ENCODE peak calls at places on chromosomes 7 and 10, in five cellular contexts. One of them, this sample, is unnamed.
A peak's percentile ranks its signal among the peaks of the same experiment; 100 is the strongest.

GRCh38 chr10:76432274-76433012 is 1001.0 kb downstream of the LRMDA start:
- DNase-seq in SK-N-SH: peak; percentile 18
- DNase-seq in HCT116: no peak
- DNase-seq in GM23248: peak; percentile 87
- DNase-seq in MM.1S: no peak
- DNase-seq in this sample: no peak

GRCh38 chr10:22341190-22341935 is 3.9 kb upstream of the SPAG6 start:
- DNase-seq in SK-N-SH: peak; percentile 79
- DNase-seq in HCT116: no peak
- DNase-seq in GM23248: peak; percentile 69
- DNase-seq in MM.1S: no peak
- DNase-seq in this sample: no peak

GRCh38 chr10:123472606-123473005 is 193.5 kb upstream of the GPR26 start:
- DNase-seq in SK-N-SH: peak; percentile 38
- DNase-seq in HCT116: no peak
- DNase-seq in GM23248: no peak
- DNase-seq in MM.1S: no peak
- DNase-seq in this sample: no peak

GRCh38 chr10:113425596-113425995 is 127.3 kb upstream of the HABP2 start:
- DNase-seq in SK-N-SH: no peak
- DNase-seq in HCT116: no peak
- DNase-seq in GM23248: no peak
- DNase-seq in MM.1S: no peak
- DNase-seq in this sample: no peak

GRCh38 chr10:20302033-20302432 is 485.8 kb downstream of the PLXDC2 start:
- DNase-seq in SK-N-SH: no peak
- DNase-seq in HCT116: no peak
- DNase-seq in GM23248: no peak
- DNase-seq in MM.1S: no peak
- DNase-seq in this sample: no peak

GRCh38 chr7:71784180-71784579 is 628.0 kb downstream of the CALN1 start:
- DNase-seq in SK-N-SH: no peak
- DNase-seq in HCT116: no peak
- DNase-seq in GM23248: no peak
- DNase-seq in MM.1S: no peak
- DNase-seq in this sample: no peak

GRCh38 chr10:22183771-22184466 is 33.9 kb downstream of the EBLN1 start:
- DNase-seq in SK-N-SH: no peak
- DNase-seq in HCT116: no peak
- DNase-seq in GM23248: peak; percentile 6
- DNase-seq in MM.1S: no peak
- DNase-seq in this sample: no peak

GRCh38 chr7:93016681-93017349 is 101.0 kb downstream of the SAMD9 start:
- DNase-seq in SK-N-SH: no peak
- DNase-seq in HCT116: no peak
- DNase-seq in GM23248: no peak
- DNase-seq in MM.1S: no peak
- DNase-seq in this sample: no peak

GRCh38 chr10:116125180-116125579 is 147.8 kb downstream of the GFRA1 start:
- DNase-seq in SK-N-SH: no peak
- DNase-seq in HCT116: no peak
- DNase-seq in GM23248: no peak
- DNase-seq in MM.1S: no peak
- DNase-seq in this sample: no peak

GRCh38 chr10:80739328-80739727 is 201.6 kb downstream of the SH2D4B start:
- DNase-seq in SK-N-SH: no peak
- DNase-seq in HCT116: no peak
- DNase-seq in GM23248: no peak
- DNase-seq in MM.1S: no peak
- DNase-seq in this sample: no peak

GRCh38 chr10:43322769-43323168 is 48.7 kb upstream of the FXYD4 start:
- DNase-seq in SK-N-SH: peak; percentile 96
- DNase-seq in HCT116: no peak
- DNase-seq in GM23248: peak; percentile 50
- DNase-seq in MM.1S: peak; percentile 72
- DNase-seq in this sample: peak; percentile 93

GRCh38 chr7:128405345-128406146 is 4.2 kb downstream of the IMPDH1 start:
- DNase-seq in SK-N-SH: peak; percentile 95
- DNase-seq in HCT116: no peak
- DNase-seq in GM23248: peak; percentile 75
- DNase-seq in MM.1S: peak; percentile 75
- DNase-seq in this sample: peak; percentile 86

GRCh38 chr10:27319752-27320561 is 79.4 kb upstream of the ACBD5 start:
- DNase-seq in SK-N-SH: peak; percentile 23
- DNase-seq in HCT116: no peak
- DNase-seq in GM23248: peak; percentile 56
- DNase-seq in MM.1S: no peak
- DNase-seq in this sample: no peak

GRCh38 chr7:108528183-108528712 is 2.3 kb upstream of the PNPLA8 start:
- DNase-seq in SK-N-SH: no peak
- DNase-seq in HCT116: peak; percentile 12
- DNase-seq in GM23248: no peak
- DNase-seq in MM.1S: no peak
- DNase-seq in this sample: no peak

GRCh38 chr10:110865184-110865803 is 6.4 kb upstream of the PDCD4 start:
- DNase-seq in SK-N-SH: no peak
- DNase-seq in HCT116: no peak
- DNase-seq in GM23248: peak; percentile 88
- DNase-seq in MM.1S: no peak
- DNase-seq in this sample: no peak

GRCh38 chr7:485188-486081 is 34.2 kb downstream of the PDGFA start:
- DNase-seq in SK-N-SH: no peak
- DNase-seq in HCT116: no peak
- DNase-seq in GM23248: peak; percentile 29
- DNase-seq in MM.1S: no peak
- DNase-seq in this sample: no peak

GRCh38 chr7:99120503-99120902 is 23.4 kb downstream of the SMURF1 start:
- DNase-seq in SK-N-SH: no peak
- DNase-seq in HCT116: no peak
- DNase-seq in GM23248: peak; percentile 73
- DNase-seq in MM.1S: no peak
- DNase-seq in this sample: no peak

GRCh38 chr7:99729501-99730261 is 5.3 kb downstream of the CYP3A7 start:
- DNase-seq in SK-N-SH: no peak
- DNase-seq in HCT116: no peak
- DNase-seq in GM23248: peak; percentile 45
- DNase-seq in MM.1S: no peak
- DNase-seq in this sample: no peak

GRCh38 chr7:159109092-159110035 is 35.3 kb downstream of the VIPR2 start:
- DNase-seq in SK-N-SH: no peak
- DNase-seq in HCT116: no peak
- DNase-seq in GM23248: no peak
- DNase-seq in MM.1S: peak; percentile 18
- DNase-seq in this sample: no peak

GRCh38 chr7:82443801-82444219 is 233 bp upstream of the CACNA2D1 start:
- DNase-seq in SK-N-SH: peak; percentile 97
- DNase-seq in HCT116: no peak
- DNase-seq in GM23248: peak; percentile 92
- DNase-seq in MM.1S: peak; percentile 50
- DNase-seq in this sample: no peak

GRCh38 chr7:64872351-64872750 is 30.7 kb upstream of the ZNF273 start:
- DNase-seq in SK-N-SH: no peak
- DNase-seq in HCT116: no peak
- DNase-seq in GM23248: no peak
- DNase-seq in MM.1S: no peak
- DNase-seq in this sample: no peak

GRCh38 chr10:114825513-114826253 is 4.1 kb downstream of the FHIP2A start:
- DNase-seq in SK-N-SH: no peak
- DNase-seq in HCT116: no peak
- DNase-seq in GM23248: peak; percentile 84
- DNase-seq in MM.1S: no peak
- DNase-seq in this sample: peak; percentile 53

GRCh38 chr10:100807241-100808050 is 62.1 kb downstream of the PAX2 start:
- DNase-seq in SK-N-SH: no peak
- DNase-seq in HCT116: no peak
- DNase-seq in GM23248: no peak
- DNase-seq in MM.1S: no peak
- DNase-seq in this sample: no peak

GRCh38 chr10:90930070-90930837 is 9.4 kb upstream of the ANKRD1 start:
- DNase-seq in SK-N-SH: no peak
- DNase-seq in HCT116: no peak
- DNase-seq in GM23248: peak; percentile 67
- DNase-seq in MM.1S: no peak
- DNase-seq in this sample: no peak

GRCh38 chr7:93043393-93043985 is 74.3 kb downstream of the SAMD9 start:
- DNase-seq in SK-N-SH: peak; percentile 80
- DNase-seq in HCT116: peak; percentile 32
- DNase-seq in GM23248: peak; percentile 95
- DNase-seq in MM.1S: no peak
- DNase-seq in this sample: no peak

GRCh38 chr7:137825489-137825888 is 21.3 kb downstream of the DGKI start:
- DNase-seq in SK-N-SH: no peak
- DNase-seq in HCT116: no peak
- DNase-seq in GM23248: no peak
- DNase-seq in MM.1S: no peak
- DNase-seq in this sample: no peak

GRCh38 chr10:61899997-61900828 is 1.3 kb upstream of the ARID5B start:
- DNase-seq in SK-N-SH: peak; percentile 72
- DNase-seq in HCT116: no peak
- DNase-seq in GM23248: peak; percentile 87
- DNase-seq in MM.1S: peak; percentile 86
- DNase-seq in this sample: peak; percentile 93

GRCh38 chr7:120582916-120583315 is 275.0 kb downstream of the TSPAN12 start:
- DNase-seq in SK-N-SH: no peak
- DNase-seq in HCT116: no peak
- DNase-seq in GM23248: peak; percentile 7
- DNase-seq in MM.1S: no peak
- DNase-seq in this sample: no peak

GRCh38 chr7:38822556-38822955 is 86.4 kb downstream of the VPS41 start:
- DNase-seq in SK-N-SH: no peak
- DNase-seq in HCT116: no peak
- DNase-seq in GM23248: peak; percentile 4
- DNase-seq in MM.1S: no peak
- DNase-seq in this sample: no peak

GRCh38 chr10:73648252-73648651 is 7.0 kb upstream of the MYOZ1 start:
- DNase-seq in SK-N-SH: peak; percentile 70
- DNase-seq in HCT116: no peak
- DNase-seq in GM23248: peak; percentile 55
- DNase-seq in MM.1S: no peak
- DNase-seq in this sample: peak; percentile 38

GRCh38 chr7:44103941-44104879 is at the start of gene AEBP1:
- DNase-seq in SK-N-SH: peak; percentile 96
- DNase-seq in HCT116: no peak
- DNase-seq in GM23248: peak; percentile 65
- DNase-seq in MM.1S: no peak
- DNase-seq in this sample: no peak

GRCh38 chr7:1348836-1349335 is 110.4 kb downstream of the MICALL2 start:
- DNase-seq in SK-N-SH: no peak
- DNase-seq in HCT116: no peak
- DNase-seq in GM23248: no peak
- DNase-seq in MM.1S: no peak
- DNase-seq in this sample: no peak

GRCh38 chr10:42953684-42954674 is 122.9 kb upstream of the RET start:
- DNase-seq in SK-N-SH: no peak
- DNase-seq in HCT116: no peak
- DNase-seq in GM23248: no peak
- DNase-seq in MM.1S: no peak
- DNase-seq in this sample: no peak

GRCh38 chr7:135100856-135101255 is 47.0 kb upstream of the TMEM140 start:
- DNase-seq in SK-N-SH: no peak
- DNase-seq in HCT116: no peak
- DNase-seq in GM23248: peak; percentile 4
- DNase-seq in MM.1S: no peak
- DNase-seq in this sample: no peak

GRCh38 chr7:26792573-26792972 is 71.8 kb downstream of the SKAP2 start:
- DNase-seq in SK-N-SH: no peak
- DNase-seq in HCT116: no peak
- DNase-seq in GM23248: no peak
- DNase-seq in MM.1S: no peak
- DNase-seq in this sample: no peak

GRCh38 chr10:74967850-74968620 is 141.6 kb downstream of the KAT6B start:
- DNase-seq in SK-N-SH: no peak
- DNase-seq in HCT116: no peak
- DNase-seq in GM23248: no peak
- DNase-seq in MM.1S: peak; percentile 64
- DNase-seq in this sample: no peak

GRCh38 chr7:119197872-119198527 is 973.5 kb downstream of the ANKRD7 start:
- DNase-seq in SK-N-SH: peak; percentile 36
- DNase-seq in HCT116: peak; percentile 29
- DNase-seq in GM23248: peak; percentile 72
- DNase-seq in MM.1S: peak; percentile 76
- DNase-seq in this sample: peak; percentile 78

GRCh38 chr7:2709553-2710165 is 21.7 kb downstream of the AMZ1 start:
- DNase-seq in SK-N-SH: peak; percentile 62
- DNase-seq in HCT116: peak; percentile 26
- DNase-seq in GM23248: peak; percentile 73
- DNase-seq in MM.1S: peak; percentile 94
- DNase-seq in this sample: peak; percentile 91

GRCh38 chr10:18880530-18880929 is 168.1 kb upstream of the MALRD1 start:
- DNase-seq in SK-N-SH: no peak
- DNase-seq in HCT116: no peak
- DNase-seq in GM23248: no peak
- DNase-seq in MM.1S: no peak
- DNase-seq in this sample: no peak

DNA sequence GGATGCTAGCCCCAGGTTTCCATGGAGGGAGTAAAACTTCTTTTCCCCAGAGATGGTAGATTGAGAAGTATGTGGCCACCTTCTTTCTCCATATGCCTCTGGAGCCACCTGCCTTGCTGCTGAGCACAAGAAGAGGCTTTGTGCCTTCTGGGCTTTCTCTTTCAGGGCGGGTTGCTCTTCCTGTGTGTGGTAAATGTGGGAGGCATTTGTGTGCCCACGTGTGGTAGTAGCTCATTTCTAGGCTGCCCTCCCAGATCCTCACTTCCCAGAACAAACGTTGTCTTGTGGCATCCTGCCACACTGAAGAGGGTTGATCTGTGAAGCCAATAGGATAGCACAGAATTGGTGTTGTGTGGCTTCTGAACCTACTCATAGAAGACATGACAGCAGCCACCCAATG is 342.0 kb upstream of the PODXL start:
- DNase-seq in SK-N-SH: no peak
- DNase-seq in HCT116: no peak
- DNase-seq in GM23248: peak; percentile 66
- DNase-seq in MM.1S: no peak
- DNase-seq in this sample: no peak
- H3K9me2 ChIP-seq in SK-N-SH: no peaks in the 10 kb centered on the region
- H3K9me2 ChIP-seq in HCT116: no peaks in the 10 kb centered on the region
- H3K9me2 ChIP-seq in GM23248: no peaks in the 10 kb centered on the region
- H3K9me2 ChIP-seq in MM.1S: no peaks in the 10 kb centered on the region
- H3K9me2 ChIP-seq in this sample: no peaks in the 10 kb centered on the region

GRCh38 chr10:4294996-4295792 is 510.2 kb upstream of the KLF6 start:
- DNase-seq in SK-N-SH: no peak
- DNase-seq in HCT116: no peak
- DNase-seq in GM23248: no peak
- DNase-seq in MM.1S: no peak
- DNase-seq in this sample: no peak
- H3K9ac ChIP-seq in SK-N-SH: no peak overlapping the region
- H3K9ac ChIP-seq in HCT116: no peak overlapping the region
- H3K9ac ChIP-seq in GM23248: no peak overlapping the region
- H3K9ac ChIP-seq in MM.1S: no peak overlapping the region
- H3K9ac ChIP-seq in this sample: no peak overlapping the region

GRCh38 chr10:12081879-12082560 is 13.3 kb downstream of the DHTKD1 start:
- DNase-seq in SK-N-SH: no peak
- DNase-seq in HCT116: no peak
- DNase-seq in GM23248: peak; percentile 61
- DNase-seq in MM.1S: no peak
- DNase-seq in this sample: no peak
- H3K9me2 ChIP-seq in SK-N-SH: no peaks in the 10 kb centered on the region
- H3K9me2 ChIP-seq in HCT116: no peaks in the 10 kb centered on the region
- H3K9me2 ChIP-seq in GM23248: no peaks in the 10 kb centered on the region
- H3K9me2 ChIP-seq in MM.1S: no peaks in the 10 kb centered on the region
- H3K9me2 ChIP-seq in this sample: no peaks in the 10 kb centered on the region

GRCh38 chr7:55119571-55119970 is 100.8 kb downstream of the EGFR start:
- DNase-seq in SK-N-SH: no peak
- DNase-seq in HCT116: no peak
- DNase-seq in GM23248: no peak
- DNase-seq in MM.1S: no peak
- DNase-seq in this sample: no peak
- H3K9ac ChIP-seq in SK-N-SH: no peak overlapping the region
- H3K9ac ChIP-seq in HCT116: no peak overlapping the region
- H3K9ac ChIP-seq in GM23248: no peak overlapping the region
- H3K9ac ChIP-seq in MM.1S: no peak overlapping the region
- H3K9ac ChIP-seq in this sample: no peak overlapping the region